ENCODE peak calls at places on chromosomes 1 and 21, in eight cellular contexts. B is stimulated activated CD4-positive, alpha-beta T cell treated with anti-CD3 and anti-CD28 coated beads, TNF-alpha, amount 100 ng/mL, for 48 hours; I is EH; W is NCI-H1417; X is effector CD4-positive, alpha-beta T cell; M is Right ventricle myocardium superior; A is aorta; Z is WTC11. D is an unnamed sample.

GRCh38 chr1:7885513-7886298 is 32.8 kb upstream of the UTS2 start:
- DNase-seq in B (peak), I (no peak), W (no peak), X (no peak), M (no peak), A (peak), Z (peak), D (no peak)

GRCh38 chr1:44368471-44369151 is 13.6 kb upstream of the ERI3 start:
- DNase-seq in B (no peak), I (no peak), W (no peak), X (no peak), M (no peak), A (no peak), Z (peak), D (no peak)

GRCh38 chr1:3727825-3728776 is 24.1 kb upstream of the CCDC27 start:
- DNase-seq in B (no peak), I (no peak), W (no peak), X (no peak), M (no peak), A (no peak), Z (no peak), D (no peak)

GRCh38 chr1:21397813-21398188 is 42.1 kb upstream of the NBPF3 start:
- DNase-seq in B (no peak), I (no peak), W (peak), X (no peak), M (no peak), A (no peak), Z (peak), D (no peak)

GRCh38 chr1:41161851-41162250 is 80.3 kb downstream of the SCMH1 start:
- DNase-seq in B (no peak), I (no peak), W (no peak), X (no peak), M (no peak), A (no peak), Z (no peak), D (no peak)

GRCh38 chr1:180912801-180913616 is at the start of gene KIAA1614:
- DNase-seq in B (no peak), I (peak), W (no peak), X (no peak), M (peak), A (peak), Z (peak), D (peak)

GRCh38 chr21:26918318-26919065 is 48.4 kb downstream of the ADAMTS5 start:
- DNase-seq in B (no peak), I (peak), W (no peak), X (no peak), M (no peak), A (no peak), Z (no peak), D (peak)

GRCh38 chr1:175675017-175675416 is 68.4 kb downstream of the TNR start:
- DNase-seq in B (no peak), I (no peak), W (no peak), X (no peak), M (no peak), A (no peak), Z (no peak), D (no peak)

GRCh38 chr1:154751690-154752089 is 118.4 kb downstream of the KCNN3 start:
- DNase-seq in B (no peak), I (peak), W (peak), X (no peak), M (no peak), A (no peak), Z (no peak), D (no peak)

GRCh38 chr1:234505774-234506114 is 26.8 kb upstream of the TARBP1 start:
- DNase-seq in B (no peak), I (peak), W (no peak), X (no peak), M (no peak), A (no peak), Z (no peak), D (peak)

GRCh38 chr1:37487619-37487984 is 13.2 kb downstream of the ZC3H12A start:
- DNase-seq in B (no peak), I (no peak), W (no peak), X (no peak), M (no peak), A (no peak), Z (no peak), D (no peak)

GRCh38 chr1:170663441-170664282 is at the start of gene PRRX1:
- DNase-seq in B (no peak), I (peak), W (no peak), X (no peak), M (no peak), A (no peak), Z (no peak), D (peak)

GRCh38 chr1:55285849-55286248 is 70.7 kb upstream of the USP24 start:
- DNase-seq in B (no peak), I (no peak), W (no peak), X (no peak), M (no peak), A (no peak), Z (no peak), D (no peak)

GRCh38 chr21:15437873-15438272 is 291.9 kb upstream of the USP25 start:
- DNase-seq in B (no peak), I (no peak), W (no peak), X (no peak), M (no peak), A (no peak), Z (no peak), D (peak)

GRCh38 chr1:44659566-44659965 is 14.7 kb downstream of the TMEM53 start:
- DNase-seq in B (no peak), I (no peak), W (no peak), X (no peak), M (no peak), A (no peak), Z (no peak), D (no peak)

D was measured in fibroblast of villous mesenchyme.